ENCODE peak calls at places on chromosomes 5 and 9, in five cellular contexts. U, B, X, R and Y are unnamed samples.
A peak's percentile ranks its signal among the peaks of the same experiment; 100 is the strongest.

GRCh38 chr9:92176800-92177185 is 61.6 kb upstream of the SPTLC1 start:
- DNase-seq in R (no peak), U (no peak), B (no peak), X (no peak), Y (no peak)

GRCh38 chr5:35919191-35919590 is 19.2 kb downstream of the CAPSL start:
- DNase-seq in R (no peak), B (no peak), U (no peak), X (no peak), Y (no peak)

GRCh38 chr5:76791461-76791860 is 27.4 kb upstream of the F2RL1 start:
- DNase-seq in X (no peak), B (no peak), U (no peak), R (no peak), Y (no peak)

GRCh38 chr9:32431940-32432555 is 47.6 kb downstream of the ACO1 start:
- DNase-seq in U (peak; percentile 13), B (peak; percentile 77), X (peak; percentile 48), R (peak; percentile 38), Y (peak; percentile 71)

GRCh38 chr9:131899248-131899882 is 159.5 kb upstream of the RAPGEF1 start:
- DNase-seq in R (no peak), U (no peak), X (no peak), B (no peak), Y (no peak)

GRCh38 chr5:107430077-107430625 is 240.6 kb downstream of the EFNA5 start:
- DNase-seq in B (no peak), R (no peak), X (no peak), U (no peak), Y (no peak)

GRCh38 chr5:34002629-34003328 is 5.1 kb downstream of the AMACR start:
- DNase-seq in X (no peak), R (no peak), U (no peak), B (no peak), Y (no peak)

GRCh38 chr9:96646081-96646991 is 8.8 kb downstream of the PRXL2C start:
- DNase-seq in U (no peak), B (no peak), R (no peak), X (no peak), Y (no peak)

GRCh38 chr5:102798103-102798502 is 43.0 kb downstream of the PAM start:
- DNase-seq in R (no peak), B (no peak), X (no peak), U (no peak), Y (no peak)

GRCh38 chr5:157252741-157253465 is 13.0 kb upstream of the CYFIP2 start:
- DNase-seq in X (no peak), B (peak; percentile 80), R (no peak), U (no peak), Y (no peak)

GRCh38 chr5:134524826-134525686 is at the start of gene JADE2:
- DNase-seq in U (no peak), X (peak; percentile 77), R (peak; percentile 80), B (peak; percentile 96), Y (peak; percentile 89)

GRCh38 chr5:57417981-57418380 is 64.6 kb downstream of the ACTBL2 start:
- DNase-seq in R (no peak), U (no peak), X (no peak), B (no peak), Y (no peak)

GRCh38 chr5:179192891-179193470 is 132.8 kb downstream of the ZNF354C start:
- DNase-seq in U (no peak), R (no peak), X (no peak), B (peak; percentile 51), Y (peak; percentile 53)

GRCh38 chr5:112923148-112923917 is 1.3 kb upstream of the REEP5 start:
- DNase-seq in B (no peak), R (no peak), U (no peak), X (no peak), Y (no peak)

GRCh38 chr9:19641046-19641445 is 147.8 kb downstream of the SLC24A2 start:
- DNase-seq in R (no peak), X (no peak), B (no peak), U (no peak), Y (no peak)

GRCh38 chr9:90105793-90106192 is 501.0 kb downstream of the GADD45G start:
- DNase-seq in B (no peak), R (no peak), X (no peak), U (no peak), Y (no peak)

GRCh38 chr9:129558063-129558550 is 62.8 kb downstream of the C9orf50 start:
- DNase-seq in B (no peak), R (no peak), X (no peak), U (no peak), Y (no peak)

GRCh38 chr9:75087279-75087823 is 604 bp downstream of the NMRK1 start:
- DNase-seq in U (no peak), R (peak; percentile 63), X (no peak), B (no peak), Y (no peak)

GRCh38 chr9:114798793-114799427 is 6.9 kb downstream of the TNFSF15 start:
- DNase-seq in B (no peak), R (no peak), X (no peak), U (no peak), Y (no peak)

GRCh38 chr9:33620738-33621439 is 96.8 kb downstream of the ANKRD18B start:
- DNase-seq in U (no peak), R (no peak), X (no peak), B (no peak), Y (no peak)

GRCh38 chr5:1101991-1102713 is 9.7 kb downstream of the SLC12A7 start:
- DNase-seq in U (no peak), B (peak; percentile 88), R (no peak), X (peak; percentile 54), Y (peak; percentile 77)

GRCh38 chr9:99345936-99346335 is 123.9 kb downstream of the SEC61B start:
- DNase-seq in B (no peak), R (no peak), U (no peak), X (no peak), Y (no peak)

DNA sequence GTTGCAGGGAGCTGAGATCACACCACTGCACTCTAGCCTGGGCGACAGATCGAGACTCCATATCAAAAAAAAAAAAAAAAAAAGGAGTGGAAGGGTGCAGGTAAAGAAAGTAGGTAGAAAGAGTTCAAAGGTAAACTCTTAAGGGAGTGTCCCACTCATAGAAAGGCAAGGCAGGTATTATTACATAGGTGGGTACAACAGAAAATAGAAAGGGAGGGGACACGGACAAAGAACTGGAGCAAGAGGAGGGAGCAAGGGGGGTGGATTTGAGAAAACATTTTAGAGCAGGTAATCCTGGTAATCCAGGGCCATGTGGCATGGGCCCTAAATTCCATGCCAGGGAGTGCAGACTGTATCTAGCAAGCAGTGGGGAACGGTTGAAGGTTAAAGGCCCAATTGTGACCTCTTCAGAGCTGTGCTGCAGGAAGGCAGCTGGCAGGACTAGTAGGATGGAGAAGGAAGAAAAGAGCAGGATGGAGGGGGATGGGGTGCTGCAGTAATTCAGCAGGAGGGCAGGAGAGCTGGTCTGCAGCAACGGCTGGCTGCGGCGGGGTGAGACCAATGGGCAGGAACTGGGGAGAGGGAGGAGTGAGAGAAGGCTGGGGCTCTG is 75.2 kb downstream of the PDE6A start:
- DNase-seq in R (peak; percentile 83), B (no peak), U (no peak), X (no peak), Y (no peak)
- TF ChIP-seq POLR2AphosphoS5 in R (no peak), B (no peak), U (no peak), X (no peak), Y (no peak)

GRCh38 chr5:10227396-10227795 is 22.3 kb downstream of the ATPSCKMT start:
- DNase-seq in R (no peak), B (no peak), U (no peak), X (no peak), Y (no peak)
- TF ChIP-seq POLR2A in R (no peak), B (no peak), U (no peak), X (no peak), Y (no peak)

GRCh38 chr5:139461176-139461575 is 1.4 kb downstream of the ECSCR start:
- DNase-seq in B (no peak), U (no peak), X (no peak), R (no peak), Y (no peak)

GRCh38 chr5:139461698-139462097 is 845 bp downstream of the ECSCR start:
- DNase-seq in U (no peak), B (no peak), X (no peak), R (no peak), Y (no peak)

GRCh38 chr5:139460457-139460856 is 2.1 kb downstream of the ECSCR start:
- DNase-seq in R (no peak), B (no peak), X (no peak), U (no peak), Y (no peak)

GRCh38 chr5:139459451-139459934 is 3.0 kb downstream of the ECSCR start:
- DNase-seq in X (no peak), U (no peak), R (no peak), B (peak; percentile 70), Y (peak; percentile 46)

GRCh38 chr5:139462582-139463276 is at the start of gene ECSCR:
- DNase-seq in X (no peak), R (no peak), U (no peak), B (peak; percentile 78), Y (no peak)
- H3K4me3 ChIP-seq in X (no peak within 1 kb of the TSS), R (no peak within 1 kb of the TSS), U (no peak within 1 kb of the TSS), B (peak within 1 kb of the TSS; percentile 3), Y (no peak within 1 kb of the TSS)

DNA sequence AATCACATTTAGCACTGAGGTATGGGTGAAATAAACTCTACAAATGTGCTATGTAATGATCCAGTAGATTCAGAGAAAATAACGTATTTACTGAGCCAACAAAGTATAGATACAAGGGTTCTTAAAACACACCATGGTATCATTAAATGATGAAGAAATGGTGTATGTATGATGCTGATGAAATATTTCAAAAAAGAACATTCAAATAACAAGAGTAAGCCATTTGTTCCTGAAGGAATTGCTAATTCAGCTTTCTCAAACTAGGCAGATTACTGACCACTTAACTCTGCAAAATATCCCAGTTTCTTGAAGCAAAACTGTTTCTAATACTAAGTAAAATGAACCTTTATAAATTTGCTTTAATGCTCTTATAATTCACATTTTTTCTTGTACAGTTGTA is 97.6 kb upstream of the IFNE start:
- DNase-seq in B (no peak), X (no peak), R (no peak), U (no peak), Y (no peak)
- TF ChIP-seq POLR2AphosphoS5 in B (no peak), X (no peak), R (no peak), U (peak; percentile 6), Y (no peak)

GRCh38 chr9:136944094-136944518 is 432 bp downstream of the FBXW5 start:
- DNase-seq in R (no peak), X (no peak), U (no peak), B (no peak), Y (peak; percentile 74)
- TF ChIP-seq POLR2A in R (peak; percentile 7), X (no peak), U (no peak), B (no peak), Y (no peak)